ENCODE peak calls at places on chromosomes 6 and 20, in five cellular contexts. C, O, B, H and P are unnamed samples. For H3K9me3, the result is how much of the 10 kb centered on the place peaks cover.

GRCh38 chr20:50194831-50195523 is 4.3 kb downstream of the CEBPB start:
- DNase-seq in C (no peak), O (no peak), B (no peak), H (no peak), P (no peak)

GRCh38 chr20:46355778-46356177 is 47.5 kb upstream of the CDH22 start:
- DNase-seq in C (no peak), O (no peak), B (no peak), H (no peak), P (no peak)

GRCh38 chr6:134746125-134746524 is 203.8 kb downstream of the ALDH8A1 start:
- DNase-seq in C (no peak), O (no peak), B (no peak), H (no peak), P (no peak)

GRCh38 chr20:62387993-62388635 is 1.2 kb downstream of the RPS21 start:
- DNase-seq in C (no peak), O (no peak), B (no peak), H (no peak), P (no peak)

GRCh38 chr6:8006208-8006607 is 58.0 kb downstream of the BLOC1S5 start:
- DNase-seq in C (no peak), O (no peak), B (no peak), H (no peak), P (no peak)

GRCh38 chr6:144278659-144279314 is 6.3 kb upstream of the UTRN start:
- DNase-seq in C (no peak), O (no peak), B (no peak), H (no peak), P (no peak)

GRCh38 chr6:24504274-24504641 is 9.5 kb downstream of the ALDH5A1 start:
- DNase-seq in C (no peak), O (no peak), B (no peak), H (no peak), P (no peak)

GRCh38 chr6:155461636-155462035 is 6.0 kb upstream of the NOX3 start:
- DNase-seq in C (no peak), O (no peak), B (no peak), H (no peak), P (no peak)

GRCh38 chr6:122476131-122476530 is 4.5 kb upstream of the SERINC1 start:
- DNase-seq in C (no peak), O (no peak), B (no peak), H (no peak), P (no peak)

GRCh38 chr20:1418335-1418734 is 25.5 kb upstream of the FKBP1A start:
- DNase-seq in C (no peak), O (no peak), B (no peak), H (no peak), P (no peak)

GRCh38 chr6:3762359-3762758 is 10.8 kb upstream of the PXDC1 start:
- DNase-seq in C (no peak), O (no peak), B (no peak), H (no peak), P (no peak)

GRCh38 chr6:156931283-156931682 is 154.1 kb downstream of the ARID1B start:
- DNase-seq in C (no peak), O (no peak), B (no peak), H (no peak), P (no peak)

GRCh38 chr20:35615667-35616464 is at the start of gene SPAG4:
- DNase-seq in C (no peak), O (peak), B (peak), H (peak), P (peak)

GRCh38 chr20:11247059-11247630 is 573.3 kb upstream of the JAG1 start:
- DNase-seq in C (no peak), O (no peak), B (no peak), H (no peak), P (no peak)

GRCh38 chr20:47545499-47545898 is 43.8 kb downstream of the NCOA3 start:
- DNase-seq in C (no peak), O (no peak), B (no peak), H (no peak), P (no peak)

GRCh38 chr20:35252037-35252461 is 25.6 kb downstream of the MMP24 start:
- DNase-seq in C (no peak), O (peak), B (no peak), H (no peak), P (no peak)

GRCh38 chr20:61372151-61373054 is 120.3 kb downstream of the CDH4 start:
- DNase-seq in C (no peak), O (no peak), B (no peak), H (no peak), P (no peak)

GRCh38 chr6:37308084-37308817 is 45.5 kb upstream of the RNF8 start:
- DNase-seq in C (no peak), O (no peak), B (no peak), H (no peak), P (no peak)

GRCh38 chr20:17653835-17654648 is 28.0 kb downstream of the RRBP1 start:
- DNase-seq in C (no peak), O (no peak), B (no peak), H (no peak), P (no peak)

GRCh38 chr6:154459513-154459912 is 51.0 kb downstream of the CNKSR3 start:
- DNase-seq in C (no peak), O (no peak), B (no peak), H (no peak), P (no peak)

GRCh38 chr6:9921366-9921765 is 493.5 kb downstream of the TFAP2A start:
- DNase-seq in C (no peak), O (no peak), B (no peak), H (no peak), P (no peak)

GRCh38 chr6:99604161-99605073 is 2.2 kb upstream of the PRDM13 start:
- DNase-seq in C (no peak), O (no peak), B (no peak), H (no peak), P (no peak)
- H3K9me3 ChIP-seq in C (under half), O (under half), B (under half), H (under half), P (under half)

DNA sequence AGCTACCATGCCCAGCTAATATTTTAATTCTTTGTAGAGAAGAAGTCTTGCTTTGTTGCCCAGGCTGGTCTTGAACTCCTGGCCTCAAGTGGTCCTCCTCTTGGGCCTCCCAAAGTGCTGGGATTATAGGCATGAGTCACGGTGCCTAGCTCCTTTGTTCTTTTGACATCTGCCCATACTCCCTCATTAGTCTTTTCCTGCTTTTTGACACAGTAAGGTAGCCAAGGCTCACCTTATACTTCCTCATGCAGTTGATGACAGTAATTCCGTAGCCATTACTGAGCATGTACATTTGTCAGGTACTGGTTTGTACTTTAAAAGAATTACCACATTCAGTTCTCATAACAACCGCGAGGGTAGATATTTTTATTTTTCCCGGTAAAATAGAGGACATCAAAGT is 76.7 kb downstream of the CDYL start:
- DNase-seq in C (no peak), O (no peak), B (no peak), H (no peak), P (no peak)
- H3K9me3 ChIP-seq in C (under half), O (under half), B (under half), H (under half), P (under half)

GRCh38 chr6:168714547-168715260 is 273.7 kb downstream of the SMOC2 start:
- DNase-seq in C (no peak), O (no peak), B (no peak), H (no peak), P (no peak)

GRCh38 chr6:168711666-168712300 is 270.8 kb downstream of the SMOC2 start:
- DNase-seq in C (no peak), O (no peak), B (no peak), H (no peak), P (no peak)

GRCh38 chr6:168713839-168714238 is 272.9 kb downstream of the SMOC2 start:
- DNase-seq in C (no peak), O (no peak), B (no peak), H (no peak), P (no peak)

GRCh38 chr6:168711049-168711640 is 270.2 kb downstream of the SMOC2 start:
- DNase-seq in C (no peak), O (no peak), B (no peak), H (no peak), P (no peak)

DNA sequence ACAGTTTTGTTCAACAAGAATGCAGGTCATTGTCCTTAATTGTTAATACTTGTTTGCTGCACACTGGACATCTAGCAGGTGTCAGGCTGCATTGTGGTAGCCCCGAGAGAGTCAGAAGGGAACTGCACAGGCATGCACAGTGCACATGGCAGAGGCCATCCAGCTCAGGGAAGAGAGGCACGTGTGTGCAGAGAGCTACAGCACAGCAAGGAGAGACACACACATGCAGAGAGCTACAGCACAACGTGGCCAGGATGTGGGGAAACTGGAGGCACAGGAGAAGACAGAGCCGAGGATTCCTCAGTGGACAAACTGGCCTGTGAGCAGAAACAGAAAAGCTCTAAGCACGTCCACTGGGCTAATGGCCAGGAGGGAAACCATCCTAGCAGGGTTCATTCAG is 272.0 kb downstream of the SMOC2 start:
- DNase-seq in C (no peak), O (no peak), B (no peak), H (no peak), P (no peak)
- H3K9me3 ChIP-seq in C (half or more), O (under half), B (under half), H (under half), P (under half)

GRCh38 chr20:29790510-29790909 is 1467.0 kb upstream of the DEFB115 start:
- DNase-seq in C (no peak), O (no peak), B (no peak), H (no peak), P (no peak)
- H3K9me3 ChIP-seq in C (under half), O (under half), B (under half), H (under half), P (under half)